ENCODE peak calls at places on chromosomes 12 and 14, in seven cellular contexts. K is A549, W is upper lobe of left lung, G is right lobe of liver, Z is heart left ventricle, E is HepG2, J is gastrocnemius medialis. T is an unnamed sample.

GRCh38 chr14:21990116-21990515 is 316.5 kb upstream of the OR4E1 start:
- ATAC-seq in K (peak; percentile 58), W (no peak), G (no peak), Z (no peak), E (peak; percentile 75), J (no peak), T (no peak)

GRCh38 chr14:105026789-105027563 is 6.1 kb upstream of the CDCA4 start:
- ATAC-seq in K (no peak), W (no peak), G (no peak), Z (no peak), E (no peak), J (no peak), T (no peak)

GRCh38 chr14:50897658-50898175 is 25.9 kb downstream of the ABHD12B start:
- ATAC-seq in K (no peak), W (no peak), G (no peak), Z (no peak), E (no peak), J (no peak), T (no peak)

GRCh38 chr12:19052689-19053088 is 76.8 kb upstream of the PLEKHA5 start:
- ATAC-seq in K (no peak), W (no peak), G (no peak), Z (no peak), E (no peak), J (no peak), T (no peak)

GRCh38 chr14:103045387-103045869 is 11.9 kb downstream of the CDC42BPB start:
- ATAC-seq in K (no peak), W (no peak), G (no peak), Z (peak; percentile 25), E (no peak), J (no peak), T (no peak)

GRCh38 chr12:53937596-53938275 is 895 bp upstream of the HOXC13 start:
- ATAC-seq in K (no peak), W (no peak), G (no peak), Z (no peak), E (no peak), J (no peak), T (no peak)

GRCh38 chr12:124369901-124370378 is 75.0 kb downstream of the RFLNA start:
- ATAC-seq in K (no peak), W (peak; percentile 63), G (peak; percentile 42), Z (peak; percentile 40), E (peak; percentile 58), J (peak; percentile 23), T (peak; percentile 18)

GRCh38 chr14:64788706-64789105 is 84.5 kb downstream of the PLEKHG3 start:
- ATAC-seq in K (peak; percentile 62), W (peak; percentile 37), G (peak; percentile 23), Z (no peak), E (no peak), J (peak; percentile 83), T (no peak)

GRCh38 chr12:15732341-15733061 is 56.7 kb downstream of the EPS8 start:
- ATAC-seq in K (peak; percentile 83), W (peak; percentile 86), G (peak; percentile 81), Z (no peak), E (peak; percentile 84), J (peak; percentile 60), T (peak; percentile 48)

GRCh38 chr12:58575281-58575680 is 345.0 kb downstream of the LRIG3 start:
- ATAC-seq in K (no peak), W (peak; percentile 54), G (no peak), Z (no peak), E (no peak), J (peak; percentile 69), T (peak; percentile 70)

GRCh38 chr14:99009875-99010274 is 262.1 kb downstream of the BCL11B start:
- ATAC-seq in K (no peak), W (no peak), G (no peak), Z (no peak), E (no peak), J (no peak), T (no peak)

GRCh38 chr12:66393890-66394289 is 91.6 kb downstream of the HELB start:
- ATAC-seq in K (no peak), W (no peak), G (no peak), Z (no peak), E (no peak), J (no peak), T (no peak)

GRCh38 chr14:61102549-61103466 is 121.8 kb downstream of the SLC38A6 start:
- ATAC-seq in K (peak; percentile 26), W (no peak), G (peak; percentile 89), Z (no peak), E (peak; percentile 94), J (no peak), T (no peak)

GRCh38 chr14:28058012-28058296 is 708.6 kb upstream of the FOXG1 start:
- ATAC-seq in K (no peak), W (no peak), G (peak; percentile 59), Z (no peak), E (no peak), J (no peak), T (no peak)

GRCh38 chr14:68495101-68495637 is 297.7 kb downstream of the ZFP36L1 start:
- ATAC-seq in K (peak; percentile 38), W (peak; percentile 29), G (peak; percentile 57), Z (peak; percentile 69), E (no peak), J (no peak), T (peak; percentile 52)

GRCh38 chr12:6451348-6452244 is at the start of gene TAPBPL:
- ATAC-seq in K (peak; percentile 75), W (peak; percentile 91), G (peak; percentile 89), Z (peak; percentile 93), E (peak; percentile 94), J (peak; percentile 90), T (peak; percentile 91)

GRCh38 chr12:6450869-6451347 is 934 bp upstream of the TAPBPL start:
- ATAC-seq in K (no peak), W (no peak), G (no peak), Z (no peak), E (no peak), J (no peak), T (no peak)

GRCh38 chr12:6452908-6453630 is 1.2 kb downstream of the TAPBPL start:
- ATAC-seq in K (no peak), W (peak; percentile 5), G (peak; percentile 8), Z (peak; percentile 31), E (no peak), J (no peak), T (no peak)

GRCh38 chr12:6450091-6450868 is 1.6 kb upstream of the TAPBPL start:
- ATAC-seq in K (no peak), W (no peak), G (no peak), Z (no peak), E (no peak), J (no peak), T (no peak)

DNA sequence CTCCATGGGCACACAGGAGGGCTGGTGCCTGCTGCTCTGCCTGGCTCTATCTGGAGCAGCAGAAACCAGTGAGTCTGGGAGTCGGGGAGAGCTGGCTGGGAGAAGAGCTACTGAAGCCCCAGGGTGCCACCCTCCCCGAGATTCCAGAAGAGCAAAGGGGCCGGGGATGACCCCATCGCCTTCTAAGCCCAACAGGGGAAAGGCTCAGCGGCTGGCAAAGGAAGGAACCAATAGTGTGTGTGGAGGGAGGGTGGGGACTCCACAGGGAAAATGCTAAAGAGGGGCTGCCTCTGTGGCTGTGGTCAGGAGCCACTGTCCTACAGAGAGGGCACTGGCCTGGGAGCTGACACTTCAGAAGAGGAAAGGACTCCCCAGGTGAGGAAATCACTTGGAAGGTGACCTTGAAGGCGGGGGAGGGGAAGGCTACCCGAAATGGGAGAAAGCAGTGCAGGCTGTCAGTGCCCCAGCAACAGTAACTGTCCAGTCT is 446 bp downstream of the TAPBPL start:
- ATAC-seq in K (peak; percentile 68), W (peak; percentile 40), G (peak; percentile 45), Z (peak; percentile 38), E (peak; percentile 52), J (peak; percentile 29), T (peak; percentile 10)
- TF ChIP-seq POLR2A in K (peak; percentile 1), W (peak; percentile 17), G (no peak), Z (no peak), E (no peak), J (no peak), T (no peak)

DNA sequence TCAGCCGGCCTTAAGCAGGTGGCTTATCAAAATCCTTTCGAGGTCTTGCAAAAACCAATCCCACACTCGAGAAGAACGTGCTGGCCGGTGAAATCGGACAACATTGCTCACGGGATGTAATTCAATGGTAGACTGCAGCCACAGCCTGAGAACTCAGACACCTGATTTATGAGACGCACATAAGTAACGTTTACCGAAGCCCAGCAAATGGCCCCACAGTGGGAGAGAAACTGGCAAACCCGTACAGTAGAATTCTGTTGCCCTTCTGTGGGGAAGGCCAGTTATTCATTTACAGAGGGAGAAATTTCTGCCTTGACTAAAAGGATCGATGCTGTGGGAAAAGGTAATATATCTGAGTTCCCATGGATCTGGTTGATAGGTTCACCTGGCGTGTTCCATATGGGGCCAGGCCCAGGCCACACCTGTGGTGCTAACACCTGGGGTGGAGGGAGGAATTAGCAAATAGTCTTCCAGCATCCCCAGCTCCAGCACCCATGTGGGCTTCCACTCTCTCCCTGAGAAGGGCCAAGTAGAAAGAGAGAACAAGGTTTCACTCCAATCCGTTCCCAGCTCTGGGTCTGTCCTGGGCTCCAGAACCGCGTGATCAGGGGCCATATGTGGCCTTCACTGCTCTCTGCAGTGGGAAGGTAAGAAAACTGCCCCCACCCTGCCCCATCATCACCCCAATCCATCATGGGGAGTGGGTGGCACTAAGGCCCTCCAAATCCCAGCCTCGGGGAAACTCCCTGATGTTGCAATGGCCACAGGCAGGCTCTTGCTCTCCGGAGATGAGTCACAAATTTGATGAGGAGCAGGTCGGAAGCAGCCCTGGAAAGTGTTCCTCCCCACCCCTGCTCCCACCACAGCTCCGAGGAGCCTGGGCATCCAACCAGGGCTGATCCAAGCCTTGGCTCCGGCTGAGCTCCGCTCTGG is 12.7 kb downstream of the BDKRB1 start:
- ATAC-seq in K (peak; percentile 85), W (peak; percentile 88), G (peak; percentile 80), Z (peak; percentile 70), E (peak; percentile 74), J (peak; percentile 58), T (peak; percentile 91)
- TF ChIP-seq POLR2A in K (no peak), W (no peak), G (no peak), Z (no peak), E (no peak), J (no peak), T (no peak)

GRCh38 chr14:89351364-89351957 is 65.6 kb downstream of the FOXN3 start:
- ATAC-seq in K (no peak), W (peak; percentile 44), G (peak; percentile 75), Z (no peak), E (peak; percentile 90), J (no peak), T (no peak)
- TF ChIP-seq POLR2A in K (no peak), W (no peak), G (no peak), Z (no peak), E (no peak), J (no peak), T (no peak)

DNA sequence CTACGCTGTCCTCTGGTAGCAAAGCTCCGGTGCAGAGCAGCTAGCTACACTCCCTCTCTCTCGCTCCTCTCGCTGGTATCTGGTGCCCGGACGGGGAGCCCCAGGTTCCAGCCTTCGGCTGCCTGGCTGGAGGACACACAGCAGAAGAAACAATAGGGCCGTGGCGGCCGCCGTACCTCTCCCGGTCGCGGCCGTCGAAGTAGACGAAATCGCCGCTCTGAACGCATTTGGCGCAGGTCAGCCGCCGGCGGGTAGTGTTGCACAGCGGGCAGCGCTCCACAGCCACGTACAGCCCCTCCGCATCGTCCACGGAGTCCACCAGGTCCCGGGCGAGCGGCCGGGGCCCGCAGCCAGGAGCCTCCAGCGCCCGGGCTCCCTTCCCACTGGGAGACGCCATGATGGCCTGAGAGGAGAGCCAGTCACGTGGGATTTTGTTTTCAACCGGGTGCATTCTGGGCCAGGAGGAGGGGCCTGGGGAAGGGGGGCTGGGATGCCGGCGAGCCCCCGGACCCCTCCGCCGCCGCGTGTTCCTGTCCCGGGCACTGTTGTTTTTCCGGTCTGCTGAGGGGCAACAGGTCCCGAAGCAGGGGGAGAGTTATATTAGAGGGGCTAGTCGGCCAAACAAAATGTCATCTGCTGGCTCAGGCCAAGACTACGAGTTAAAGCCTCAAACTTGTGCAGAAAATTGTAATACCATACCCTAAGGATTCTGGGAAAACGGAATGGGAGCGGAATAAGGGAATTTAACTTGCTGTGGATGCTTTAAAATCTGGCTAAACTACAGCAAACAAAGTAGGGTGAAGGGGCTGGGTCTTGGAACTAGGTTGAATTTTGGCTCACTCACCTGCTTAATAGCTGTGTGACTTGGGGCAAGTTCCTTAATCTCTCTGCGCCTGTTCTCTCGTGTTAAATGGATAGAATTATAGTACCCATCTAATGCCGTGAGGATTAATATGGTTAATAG is at the start of gene ATG14:
- ATAC-seq in K (peak; percentile 98), W (peak; percentile 100), G (peak; percentile 99), Z (peak; percentile 99), E (peak; percentile 99), J (peak; percentile 94), T (peak; percentile 99)
- TF ChIP-seq POLR2A in K (peak; percentile 52), W (peak; percentile 64), G (peak; percentile 55), Z (peak; percentile 57), E (peak; percentile 70), J (peak; percentile 84), T (peak; percentile 44)

T was measured in gastroesophageal sphincter.